ENCODE peak calls at places on chromosomes 5 and 9, in seven cellular contexts. U is upper lobe of right lung, C is cardiac fibroblast, V is lung, W is dorsolateral prefrontal cortex, H is K562, M is breast epithelium. E is an unnamed sample.

GRCh38 chr5:59756373-59757035 is 137.0 kb downstream of the PDE4D start:
- DNase-seq in U (no peak), M (no peak), W (no peak), H (no peak), C (no peak), V (no peak), E (no peak)

GRCh38 chr5:176658817-176659216 is 11.5 kb downstream of the TSPAN17 start:
- DNase-seq in W (no peak), V (no peak), M (no peak), C (peak), U (no peak), H (no peak), E (no peak)

GRCh38 chr5:76363385-76364261 is 39.5 kb upstream of the IQGAP2 start:
- DNase-seq in W (no peak), C (no peak), M (no peak), H (peak), U (no peak), V (no peak), E (no peak)

GRCh38 chr5:61069150-61069549 is 93.1 kb downstream of the SMIM15 start:
- DNase-seq in W (no peak), H (no peak), M (no peak), U (no peak), V (no peak), C (no peak), E (no peak)

GRCh38 chr5:79857692-79858091 is 133.4 kb downstream of the MTX3 start:
- DNase-seq in C (no peak), M (no peak), U (no peak), W (peak), H (no peak), V (no peak), E (no peak)

GRCh38 chr5:168578506-168579205 is 512 bp downstream of the PANK3 start:
- DNase-seq in V (no peak), H (no peak), W (peak), C (no peak), U (no peak), M (no peak), E (no peak)

GRCh38 chr9:129322022-129322621 is 144.1 kb upstream of the IER5L start:
- DNase-seq in M (peak), U (peak), H (no peak), W (peak), V (no peak), C (no peak), E (no peak)

GRCh38 chr5:153618857-153619256 is 128.4 kb downstream of the GRIA1 start:
- DNase-seq in H (peak), C (no peak), U (no peak), W (no peak), M (no peak), V (no peak), E (no peak)

GRCh38 chr5:131368866-131369265 is 105.0 kb downstream of the CDC42SE2 start:
- DNase-seq in H (no peak), M (no peak), W (no peak), U (no peak), C (no peak), V (no peak), E (no peak)

GRCh38 chr5:150303660-150304411 is 1.1 kb upstream of the ARSI start:
- DNase-seq in C (peak), M (no peak), W (no peak), V (no peak), H (no peak), U (no peak), E (no peak)

GRCh38 chr9:135887585-135888050 is 19.7 kb downstream of the CAMSAP1 start:
- DNase-seq in H (no peak), W (no peak), V (no peak), C (no peak), M (no peak), U (no peak), E (no peak)

GRCh38 chr9:83701769-83702168 is 6.0 kb downstream of the UBQLN1 start:
- DNase-seq in V (no peak), M (no peak), C (peak), H (no peak), U (no peak), W (no peak), E (no peak)

GRCh38 chr9:36999728-37000333 is 34.2 kb downstream of the PAX5 start:
- DNase-seq in W (no peak), C (no peak), V (no peak), H (no peak), M (no peak), U (no peak), E (no peak)

GRCh38 chr9:15295761-15296405 is 11.1 kb downstream of the TTC39B start:
- DNase-seq in V (no peak), H (no peak), M (no peak), W (no peak), C (peak), U (no peak), E (no peak)

GRCh38 chr5:141846031-141846430 is 32.2 kb downstream of the PCDH1 start:
- DNase-seq in U (no peak), W (peak), M (no peak), V (no peak), H (peak), C (peak), E (no peak)

GRCh38 chr9:137167752-137168574 is 1.9 kb downstream of the LRRC26 start:
- DNase-seq in U (no peak), W (no peak), H (peak), V (no peak), C (peak), M (no peak), E (no peak)

GRCh38 chr5:36744678-36745659 is 131.6 kb upstream of the NIPBL start:
- DNase-seq in W (peak), V (peak), H (peak), C (peak), M (peak), U (peak), E (peak)

GRCh38 chr5:62934319-62934718 is 355.7 kb downstream of the LRRC70 start:
- DNase-seq in M (no peak), C (no peak), V (no peak), H (no peak), U (no peak), W (no peak), E (no peak)

GRCh38 chr5:10825897-10826644 is 65.0 kb upstream of the DAP start:
- DNase-seq in V (no peak), H (no peak), M (no peak), U (no peak), W (no peak), C (no peak), E (no peak)
- TF ChIP-seq CTCF in V (no peak), H (peak), M (no peak), U (peak), W (no peak), C (no peak), E (no peak)

GRCh38 chr9:5953743-5954707 is 61.4 kb downstream of the RANBP6 start:
- DNase-seq in W (no peak), U (no peak), H (peak), C (peak), V (no peak), M (no peak), E (no peak)
- TF ChIP-seq CTCF in W (no peak), U (no peak), H (no peak), C (no peak), V (no peak), M (no peak), E (no peak)

GRCh38 chr9:130371196-130371966 is 73.4 kb upstream of the ASS1 start:
- DNase-seq in W (no peak), U (no peak), C (peak), V (no peak), H (no peak), M (no peak), E (no peak)

GRCh38 chr9:130366072-130366471 is 78.7 kb upstream of the ASS1 start:
- DNase-seq in W (no peak), M (no peak), V (no peak), C (no peak), U (no peak), H (no peak), E (no peak)

GRCh38 chr9:130366888-130367550 is 77.7 kb upstream of the ASS1 start:
- DNase-seq in H (no peak), C (no peak), V (no peak), W (no peak), U (no peak), M (no peak), E (no peak)

GRCh38 chr9:130370226-130370625 is 74.5 kb upstream of the ASS1 start:
- DNase-seq in H (no peak), M (no peak), W (no peak), C (no peak), V (no peak), U (no peak), E (no peak)

GRCh38 chr9:130368631-130369103 is 76.1 kb upstream of the ASS1 start:
- DNase-seq in H (peak), C (no peak), U (no peak), V (no peak), M (no peak), W (no peak), E (no peak)
- TF ChIP-seq CTCF in H (peak), C (no peak), U (no peak), V (no peak), M (no peak), W (no peak), E (no peak)

GRCh38 chr5:9771079-9771478 is 140.9 kb upstream of the TAS2R1 start:
- DNase-seq in V (no peak), W (no peak), U (no peak), M (no peak), H (no peak), C (no peak), E (no peak)

GRCh38 chr5:9775339-9775738 is 145.2 kb upstream of the TAS2R1 start:
- DNase-seq in C (no peak), H (no peak), M (no peak), W (no peak), U (no peak), V (no peak), E (no peak)

GRCh38 chr5:9776525-9776924 is 146.4 kb upstream of the TAS2R1 start:
- DNase-seq in M (no peak), C (no peak), V (no peak), U (no peak), W (no peak), H (no peak), E (no peak)

GRCh38 chr5:9780501-9780900 is 150.3 kb upstream of the TAS2R1 start:
- DNase-seq in V (no peak), W (no peak), C (no peak), M (no peak), H (no peak), U (no peak), E (no peak)

DNA sequence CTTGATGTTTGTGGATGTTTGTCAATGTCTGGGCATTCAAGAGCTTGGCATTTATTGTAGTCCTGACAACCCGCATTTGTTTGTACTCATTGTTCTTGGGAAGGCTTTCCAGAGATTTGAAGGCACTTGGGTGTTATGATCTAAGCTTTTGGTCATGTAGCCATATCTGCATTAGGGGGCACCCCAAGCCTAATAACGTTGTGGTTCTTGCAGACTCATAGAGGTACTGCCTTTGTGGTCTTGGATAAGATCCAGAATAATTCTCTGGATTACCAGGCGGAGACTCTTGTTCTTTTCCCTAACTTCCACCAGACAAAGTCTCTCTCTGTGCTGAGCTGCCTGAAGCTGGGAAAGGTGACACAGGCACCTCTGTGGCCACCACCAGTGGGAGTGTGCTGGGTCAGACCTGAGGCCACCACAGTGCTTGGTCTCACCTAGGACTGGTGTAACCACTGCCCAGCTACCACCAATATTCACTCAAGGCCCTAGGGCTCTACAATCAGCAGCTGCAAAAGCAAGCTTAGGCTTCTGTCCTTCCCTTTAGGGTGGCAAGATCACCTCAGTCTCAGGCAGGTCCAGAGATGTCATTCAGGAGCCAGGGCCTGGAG is 144.4 kb upstream of the TAS2R1 start:
- DNase-seq in V (no peak), U (no peak), C (peak), M (no peak), H (no peak), W (no peak), E (no peak)
- TF ChIP-seq CTCF in V (no peak), U (no peak), C (peak), M (no peak), H (no peak), W (no peak), E (no peak)

GRCh38 chr9:87682618-87683017 is 43.3 kb upstream of the CTSL start:
- DNase-seq in V (peak), H (no peak), U (no peak), W (no peak), M (no peak), C (no peak), E (no peak)

GRCh38 chr9:87682085-87682484 is 43.8 kb upstream of the CTSL start:
- DNase-seq in W (no peak), U (no peak), H (no peak), V (no peak), M (no peak), C (no peak), E (no peak)

GRCh38 chr9:87684627-87685204 is 41.2 kb upstream of the CTSL start:
- DNase-seq in H (peak), W (no peak), M (no peak), U (no peak), V (peak), C (peak), E (no peak)

GRCh38 chr9:87685431-87685830 is 40.5 kb upstream of the CTSL start:
- DNase-seq in W (no peak), H (no peak), M (no peak), C (no peak), V (peak), U (no peak), E (no peak)

DNA sequence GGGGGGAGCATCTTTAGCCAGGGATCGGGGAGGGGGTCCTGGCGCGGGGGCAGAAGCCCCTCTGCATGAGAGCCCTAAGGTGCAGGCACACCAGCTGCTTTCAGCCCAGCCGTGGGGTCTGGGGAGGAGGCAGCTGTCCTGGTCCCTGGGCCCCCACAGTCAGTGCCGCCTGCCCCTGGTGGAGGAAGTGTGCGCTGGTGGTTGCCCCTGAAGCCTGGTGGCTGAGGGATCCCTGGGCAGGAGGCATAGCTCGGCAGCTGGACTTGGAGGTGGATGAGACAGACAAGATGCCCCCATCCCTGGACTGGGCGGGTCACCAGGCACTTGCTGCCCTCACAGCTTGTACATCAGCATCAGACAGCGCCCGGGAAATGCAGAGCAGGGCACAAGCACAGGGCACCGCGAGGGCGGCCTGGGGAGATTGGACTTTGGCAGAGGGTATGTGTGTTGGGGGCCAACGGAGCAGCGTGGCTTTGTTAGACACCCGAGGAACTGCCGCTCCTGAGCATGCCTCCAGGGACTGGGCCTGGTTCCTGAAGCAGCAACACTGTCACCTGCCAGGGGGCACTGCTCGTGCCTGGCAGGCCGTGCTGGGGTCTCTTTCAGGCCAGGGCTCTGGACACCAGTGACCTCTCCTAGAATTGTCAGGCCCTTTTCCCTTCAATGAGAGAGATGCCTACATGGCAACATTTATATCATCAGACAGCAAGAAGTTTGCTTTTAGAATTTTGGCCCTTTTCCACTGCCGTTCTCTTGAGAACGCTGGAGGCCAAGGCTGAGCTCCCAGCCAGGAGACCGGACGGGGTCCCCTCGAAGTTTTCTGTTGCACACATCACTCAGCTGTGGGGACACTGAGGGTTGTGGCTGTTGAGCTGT is 41.9 kb upstream of the CTSL start:
- DNase-seq in M (no peak), H (no peak), U (no peak), V (peak), C (no peak), W (no peak), E (no peak)
- TF ChIP-seq CTCF in M (no peak), H (no peak), U (no peak), V (no peak), C (no peak), W (no peak), E (no peak)

GRCh38 chr5:140261403-140262171 is 41.3 kb downstream of the PFDN1 start:
- DNase-seq in U (peak), V (peak), M (no peak), C (peak), W (peak), H (peak), E (no peak)
- TF ChIP-seq CTCF in U (peak), V (no peak), M (no peak), C (peak), W (no peak), H (peak), E (no peak)

GRCh38 chr5:147613359-147613758 is 103.5 kb upstream of the DPYSL3 start:
- DNase-seq in C (peak), M (no peak), U (no peak), W (no peak), V (no peak), H (no peak), E (no peak)

GRCh38 chr5:147617191-147617606 is 107.3 kb upstream of the DPYSL3 start:
- DNase-seq in U (no peak), W (no peak), H (no peak), V (no peak), C (peak), M (no peak), E (no peak)

GRCh38 chr5:147616401-147616800 is 106.5 kb upstream of the DPYSL3 start:
- DNase-seq in H (no peak), U (no peak), C (no peak), V (no peak), W (no peak), M (no peak), E (no peak)

GRCh38 chr5:147610798-147611197 is 100.9 kb upstream of the DPYSL3 start:
- DNase-seq in H (no peak), V (no peak), C (no peak), U (no peak), W (no peak), M (no peak), E (no peak)

GRCh38 chr5:147611483-147611882 is 101.6 kb upstream of the DPYSL3 start:
- DNase-seq in U (no peak), C (no peak), W (no peak), H (peak), V (no peak), M (no peak), E (no peak)
- TF ChIP-seq CTCF in U (no peak), C (no peak), W (no peak), H (no peak), V (no peak), M (no peak), E (no peak)

GRCh38 chr9:28774433-28775029 is 1201.2 kb upstream of the C9orf72 start:
- DNase-seq in M (no peak), V (no peak), H (no peak), U (no peak), C (peak), W (no peak), E (no peak)
- TF ChIP-seq CTCF in M (no peak), V (no peak), H (no peak), U (peak), C (peak), W (peak), E (peak)

GRCh38 chr9:105413486-105414068 is 34.3 kb upstream of the FSD1L start:
- DNase-seq in M (no peak), V (no peak), U (no peak), W (no peak), C (peak), H (no peak), E (no peak)
- TF ChIP-seq CTCF in M (no peak), V (no peak), U (peak), W (peak), C (peak), H (peak), E (no peak)

DNA sequence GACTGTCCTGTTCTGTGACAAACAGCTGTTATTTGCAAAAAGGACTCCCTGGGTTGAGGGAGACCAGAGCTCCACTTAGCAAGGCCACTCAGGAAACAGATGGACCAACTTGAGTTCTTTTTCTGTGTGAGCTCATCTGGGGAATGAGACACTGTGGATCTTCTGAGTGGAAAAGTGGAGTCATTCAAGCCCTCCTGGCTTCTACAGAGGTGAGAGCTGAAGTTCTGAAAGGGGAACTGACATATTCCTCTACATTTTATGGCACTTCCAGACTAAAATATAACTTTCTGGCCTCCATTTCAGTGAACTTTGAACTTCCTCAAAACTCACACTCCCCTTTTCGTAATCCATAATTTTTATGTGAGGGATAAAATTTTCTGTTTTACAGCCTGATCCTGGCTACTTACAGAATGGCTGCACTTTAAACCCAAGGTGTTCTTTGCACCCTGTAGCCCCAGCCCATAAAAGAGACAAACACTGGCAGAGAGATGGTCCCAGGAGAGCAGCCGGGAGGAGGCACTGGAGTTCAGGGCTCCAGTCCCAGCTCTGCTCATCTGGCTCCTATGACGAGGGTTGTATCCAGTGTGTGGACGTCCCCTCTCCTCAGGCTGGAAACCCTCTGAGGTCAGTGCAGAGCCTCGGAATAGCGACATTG is 10.8 kb downstream of the SPAAR start:
- DNase-seq in M (no peak), U (no peak), W (no peak), H (no peak), C (no peak), V (no peak), E (no peak)
- TF ChIP-seq CTCF in M (no peak), U (no peak), W (no peak), H (no peak), C (no peak), V (no peak), E (no peak)